ENCODE peak calls at places on chromosomes 5 and 9, in four cellular contexts. H is adrenal gland, D is psoas muscle, S is tibial nerve. V is an unnamed sample.

GRCh38 chr9:125631391-125632085 is 75.5 kb downstream of the MAPKAP1 start:
- DNase-seq in S (no peak), D (no peak), H (peak), V (no peak)

GRCh38 chr5:72654231-72654630 is 147.0 kb upstream of the ZNF366 start:
- DNase-seq in S (no peak), D (no peak), H (no peak), V (no peak)

GRCh38 chr5:170280090-170280493 is 17.5 kb downstream of the LCP2 start:
- DNase-seq in D (no peak), S (no peak), H (no peak), V (no peak)

GRCh38 chr5:66828551-66829421 is 232.6 kb downstream of the MAST4 start:
- DNase-seq in S (peak), D (no peak), H (peak), V (peak)

GRCh38 chr5:171845857-171846785 is 60.5 kb downstream of the SMIM23 start:
- DNase-seq in D (peak), H (peak), S (peak), V (no peak)

GRCh38 chr9:131017067-131017466 is 8.1 kb downstream of the LAMC3 start:
- DNase-seq in D (no peak), H (no peak), S (no peak), V (no peak)

GRCh38 chr9:86943871-86944240 is 3.5 kb downstream of the GAS1 start:
- DNase-seq in S (peak), H (no peak), D (no peak), V (no peak)

GRCh38 chr5:5342784-5343183 is 79.7 kb upstream of the ICE1 start:
- DNase-seq in H (no peak), S (no peak), D (no peak), V (no peak)

GRCh38 chr9:101516655-101517054 is 17.0 kb upstream of the RNF20 start:
- DNase-seq in H (no peak), D (no peak), S (no peak), V (no peak)

GRCh38 chr9:86405086-86405491 is 50.9 kb upstream of the TUT7 start:
- DNase-seq in D (no peak), S (no peak), H (no peak), V (no peak)

GRCh38 chr5:33369470-33370134 is 71.2 kb upstream of the TARS1 start:
- DNase-seq in D (no peak), S (no peak), H (no peak), V (no peak)

GRCh38 chr5:178777557-178777956 is 47.1 kb upstream of the ZNF354A start:
- DNase-seq in D (no peak), S (no peak), H (peak), V (no peak)

GRCh38 chr5:17305964-17306725 is 88.7 kb downstream of the BASP1 start:
- DNase-seq in D (no peak), S (peak), H (no peak), V (no peak)

DNA sequence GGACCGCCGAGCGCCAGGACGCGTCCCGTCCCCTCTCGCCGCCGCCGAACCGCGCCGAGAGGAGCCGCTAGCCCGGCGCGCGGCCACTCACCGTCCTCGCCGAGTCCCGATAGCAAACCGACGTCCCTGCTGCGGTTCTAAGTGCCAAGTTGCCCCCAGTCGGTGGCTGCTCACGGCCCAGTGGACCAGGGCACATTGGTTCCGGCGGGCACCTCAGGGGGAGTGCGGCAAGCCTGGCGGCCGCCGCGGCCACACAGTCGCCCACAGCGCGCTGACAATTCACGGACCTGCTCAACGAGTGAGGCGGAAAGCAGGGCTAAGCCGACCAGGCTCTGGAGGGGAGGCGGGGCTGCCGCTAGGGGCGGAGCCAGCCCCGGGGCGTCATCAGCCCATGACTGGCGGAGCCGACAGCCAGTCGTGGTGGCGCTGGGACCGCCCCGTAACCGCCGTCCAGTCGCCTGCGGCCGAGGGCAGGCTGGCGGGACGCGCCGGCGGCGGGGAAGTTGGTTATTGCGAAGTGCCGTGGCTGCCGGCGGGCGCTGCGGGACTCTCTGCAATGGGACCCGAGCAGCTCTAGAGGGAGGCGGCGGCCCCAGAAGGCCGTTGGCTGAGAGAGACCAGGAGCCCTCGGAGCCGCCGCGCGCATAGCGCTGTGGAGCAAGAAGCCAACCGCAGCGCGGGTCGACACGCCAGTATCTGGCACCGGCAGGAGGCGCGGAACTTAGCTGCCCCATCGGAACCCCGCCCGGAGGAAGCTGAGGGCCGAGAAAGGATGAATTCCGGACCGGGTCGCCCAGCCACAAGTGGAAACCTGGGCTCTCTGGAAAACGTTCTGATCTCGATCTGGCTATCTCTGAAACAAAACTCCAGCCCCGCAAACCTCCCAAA is at the start of gene MARCHF3:
- DNase-seq in H (peak), S (peak), D (peak), V (peak)
- TF ChIP-seq CTCF in H (peak), S (no peak), D (peak), V (peak)

DNA sequence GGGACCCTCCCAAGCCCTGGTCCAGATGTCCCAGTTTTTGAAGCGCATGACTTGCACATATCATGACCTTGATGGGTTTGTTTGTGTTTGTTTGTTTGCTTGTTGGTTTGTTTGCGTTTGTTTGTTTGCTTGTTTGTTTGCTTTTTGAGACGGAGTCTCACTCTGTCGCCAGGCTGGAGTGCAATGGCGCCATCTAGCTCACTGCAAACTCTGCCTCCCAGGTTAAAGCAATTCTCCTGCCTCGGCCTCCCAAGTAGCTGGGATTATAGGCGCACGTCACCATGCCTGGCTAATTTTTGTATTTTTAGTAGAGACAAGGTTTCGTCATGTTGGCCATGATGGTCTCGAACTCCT is 13.0 kb upstream of the UBAC1 start:
- DNase-seq in D (no peak), S (no peak), H (no peak), V (no peak)
- TF ChIP-seq CTCF in D (no peak), S (no peak), H (no peak), V (peak)

GRCh38 chr5:82467006-82467561 is 188.9 kb upstream of the RPS23 start:
- DNase-seq in S (peak), D (peak), H (peak), V (no peak)
- TF ChIP-seq CTCF in S (peak), D (no peak), H (no peak), V (no peak)

GRCh38 chr5:129094087-129094923 is at the start of gene ISOC1:
- DNase-seq in S (peak), D (peak), H (peak), V (peak)

GRCh38 chr5:129098488-129099183 is 4.1 kb downstream of the ISOC1 start:
- DNase-seq in S (no peak), D (no peak), H (no peak), V (no peak)

GRCh38 chr5:129097498-129098296 is 3.1 kb downstream of the ISOC1 start:
- DNase-seq in H (peak), D (no peak), S (no peak), V (no peak)

GRCh38 chr5:129094924-129095797 is 612 bp downstream of the ISOC1 start:
- DNase-seq in D (peak), S (peak), H (peak), V (peak)

GRCh38 chr5:129096382-129096991 is 1.9 kb downstream of the ISOC1 start:
- DNase-seq in D (no peak), S (no peak), H (no peak), V (no peak)
- TF ChIP-seq CTCF in D (no peak), S (no peak), H (no peak), V (peak)

GRCh38 chr5:126098330-126099017 is 324.7 kb upstream of the GRAMD2B start:
- DNase-seq in H (no peak), D (no peak), S (no peak), V (no peak)
- TF ChIP-seq CTCF in H (no peak), D (no peak), S (no peak), V (no peak)

GRCh38 chr5:36390640-36391039 is 88.9 kb upstream of the RANBP3L start:
- DNase-seq in S (no peak), H (no peak), D (no peak), V (no peak)

GRCh38 chr5:36384845-36385244 is 83.1 kb upstream of the RANBP3L start:
- DNase-seq in H (no peak), D (no peak), S (no peak), V (no peak)

GRCh38 chr5:36385495-36385894 is 83.8 kb upstream of the RANBP3L start:
- DNase-seq in D (no peak), S (no peak), H (no peak), V (no peak)

GRCh38 chr5:36389245-36389644 is 87.5 kb upstream of the RANBP3L start:
- DNase-seq in S (peak), H (peak), D (no peak), V (no peak)

DNA sequence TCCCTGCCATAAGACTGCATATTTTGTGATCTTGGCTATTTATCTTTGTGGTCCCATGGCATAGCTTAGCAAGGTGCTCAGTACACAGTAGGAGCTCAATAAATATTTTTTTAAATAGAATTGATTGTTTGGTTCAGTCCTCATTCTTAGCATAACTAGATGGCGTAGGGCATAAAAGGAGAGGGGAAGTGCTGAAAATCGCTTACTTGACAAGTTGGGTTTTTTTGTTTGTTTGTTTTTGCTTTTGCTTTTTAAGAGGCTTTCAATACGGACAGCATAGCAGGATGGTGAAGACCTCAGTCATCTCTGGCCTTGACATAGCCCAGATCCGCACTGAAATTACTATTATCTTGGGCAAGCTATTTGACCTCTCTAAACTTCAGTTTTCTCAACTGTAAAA is 86.6 kb upstream of the RANBP3L start:
- DNase-seq in S (no peak), H (no peak), D (no peak), V (no peak)
- TF ChIP-seq CTCF in S (no peak), H (no peak), D (no peak), V (no peak)

DNA sequence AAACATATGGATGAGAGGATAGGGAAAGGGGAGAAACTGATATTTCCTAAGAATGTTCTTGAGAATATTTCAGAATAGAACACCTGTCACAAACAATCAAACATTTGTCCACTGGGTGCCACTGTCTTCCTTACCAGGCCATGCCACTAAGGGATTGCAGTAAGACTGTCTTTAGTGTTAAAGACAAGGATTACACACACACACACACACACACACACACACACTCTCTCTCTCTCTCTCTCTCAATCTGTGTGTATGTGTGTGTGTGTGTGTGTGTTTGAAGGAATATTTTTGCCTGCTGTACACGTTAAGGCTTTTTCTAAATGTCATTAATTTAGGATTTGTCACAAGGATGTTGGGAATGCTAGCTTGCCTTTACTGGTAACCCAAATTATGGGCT is 54.4 kb downstream of the CCDC192 start:
- DNase-seq in D (no peak), S (no peak), H (peak), V (no peak)
- TF ChIP-seq CTCF in D (peak), S (peak), H (peak), V (no peak)

DNA sequence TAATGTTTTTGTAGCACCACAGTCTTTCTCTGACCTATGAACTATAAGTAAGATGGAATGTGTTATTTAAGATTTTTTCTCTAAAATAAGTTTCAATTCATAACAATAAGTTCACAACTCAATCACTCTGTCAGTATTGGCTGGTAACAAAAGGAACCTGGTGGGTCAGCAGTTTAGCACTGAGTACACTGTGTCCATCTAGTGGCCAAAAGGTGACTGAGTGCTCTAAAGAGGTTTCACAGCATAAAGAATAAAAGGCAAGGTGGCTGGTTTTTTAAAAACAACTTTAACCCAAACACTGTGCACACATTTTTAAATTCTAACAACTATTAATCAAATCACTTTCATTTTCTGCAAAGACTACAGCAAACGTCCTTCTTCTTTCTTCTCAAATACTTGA is 443.3 kb downstream of the PDE4D start:
- DNase-seq in D (no peak), H (no peak), S (no peak), V (no peak)
- TF ChIP-seq CTCF in D (peak), H (no peak), S (no peak), V (no peak)

V was measured in esophagus squamous epithelium.